ENCODE peak calls at places on chromosomes 6 and 20, in nine cellular contexts. Z is smooth muscle cell of the brain vasculature; I is activated T-helper 1 cell treated with anti-CD3 and anti-CD28 coated beads, Interleukin-12 subunit alpha, Interleukin-12 subunit beta, Interleukin-2, Interleukin-4 antibody, amounts not matched to agents 30 ng/mL and 10 ng/mL and 1 ng/mL, durations not matched to agents 14 hours and 24 hours and 36 hours; G is aorta; T is dermis blood vessel endothelial cell; J is fibroblast of pulmonary artery; X is activated naive CD8-positive, alpha-beta T cell treated with anti-CD3 and anti-CD28 coated beads for 36 hours; S is HL-60; N is lower leg skin. L is an unnamed sample.

GRCh38 chr6:24788031-24788665 is 10.6 kb downstream of the ARMH2 start:
- DNase-seq in Z (no peak), I (no peak), G (no peak), T (no peak), J (no peak), X (no peak), S (no peak), N (no peak), L (no peak)

GRCh38 chr20:61556116-61556515 is 304.1 kb downstream of the CDH4 start:
- DNase-seq in Z (peak), I (no peak), G (no peak), T (no peak), J (peak), X (no peak), S (no peak), N (no peak), L (no peak)

GRCh38 chr20:44651507-44652373 is at the start of gene ADA:
- DNase-seq in Z (no peak), I (peak), G (peak), T (peak), J (peak), X (peak), S (peak), N (no peak), L (peak)

GRCh38 chr6:127939442-127940066 is 38.7 kb upstream of the THEMIS start:
- DNase-seq in Z (peak), I (no peak), G (no peak), T (peak), J (peak), X (no peak), S (no peak), N (no peak), L (no peak)

GRCh38 chr6:85672050-85672449 is 29.4 kb upstream of the SYNCRIP start:
- DNase-seq in Z (no peak), I (no peak), G (no peak), T (no peak), J (no peak), X (no peak), S (no peak), N (no peak), L (no peak)

GRCh38 chr6:90219168-90219985 is 77.3 kb downstream of the BACH2 start:
- DNase-seq in Z (peak), I (no peak), G (peak), T (no peak), J (peak), X (no peak), S (no peak), N (peak), L (no peak)

GRCh38 chr6:34536251-34536958 is 19.7 kb downstream of the SPDEF start:
- DNase-seq in Z (no peak), I (no peak), G (no peak), T (no peak), J (no peak), X (no peak), S (no peak), N (no peak), L (peak)

GRCh38 chr20:57620999-57621398 is 773 bp upstream of the ZBP1 start:
- DNase-seq in Z (no peak), I (no peak), G (peak), T (no peak), J (no peak), X (peak), S (peak), N (no peak), L (no peak)

GRCh38 chr20:62804632-62805364 is at the start of gene OGFR:
- DNase-seq in Z (no peak), I (peak), G (peak), T (peak), J (peak), X (peak), S (peak), N (no peak), L (peak)

GRCh38 chr20:24617757-24618450 is 148.5 kb downstream of the SYNDIG1 start:
- DNase-seq in Z (no peak), I (no peak), G (no peak), T (no peak), J (no peak), X (no peak), S (no peak), N (no peak), L (no peak)

L was measured in NCI-H510A.